ENCODE peak calls at places on chromosomes 16 and 17, in four cellular contexts. J is RWPE1, H is body of pancreas, B is NB4. P is an unnamed sample.

GRCh38 chr16:75579435-75579834 is 13.3 kb downstream of the GABARAPL2 start:
- DNase-seq in B (no peak), J (no peak), H (no peak), P (no peak)

GRCh38 chr17:29042679-29043538 is at the start of gene PIPOX:
- DNase-seq in H (peak), B (peak), J (no peak), P (peak)

GRCh38 chr17:78276098-78276497 is 44.7 kb downstream of the TMEM235 start:
- DNase-seq in H (no peak), B (no peak), J (no peak), P (no peak)

GRCh38 chr16:71851726-71852125 is 6.0 kb downstream of the ATXN1L start:
- DNase-seq in H (no peak), J (no peak), B (no peak), P (no peak)

GRCh38 chr17:47694018-47694817 is at the start of gene TBKBP1:
- DNase-seq in H (peak), J (no peak), B (peak), P (no peak)

GRCh38 chr16:15765880-15766279 is 90.9 kb downstream of the MYH11 start:
- DNase-seq in B (peak), J (peak), H (peak), P (peak)

GRCh38 chr16:53945996-53946395 is 242.0 kb downstream of the FTO start:
- DNase-seq in B (peak), J (peak), H (peak), P (peak)

GRCh38 chr17:1494736-1495253 is 2.3 kb upstream of the MYO1C start:
- DNase-seq in J (no peak), H (no peak), B (no peak), P (no peak)

GRCh38 chr16:89560413-89561194 is at the start of gene RPL13:
- DNase-seq in B (peak), J (peak), H (peak), P (peak)

GRCh38 chr16:87044031-87044380 is 273.2 kb downstream of the C16orf95 start:
- DNase-seq in B (no peak), J (no peak), H (no peak), P (no peak)

GRCh38 chr16:57984443-57985203 is 13.7 kb upstream of the CNGB1 start:
- DNase-seq in B (peak), H (peak), J (peak), P (no peak)

GRCh38 chr16:54324716-54325115 is 38.1 kb upstream of the IRX3 start:
- DNase-seq in B (no peak), J (no peak), H (no peak), P (no peak)

GRCh38 chr17:75909051-75909811 is 4.5 kb upstream of the MRPL38 start:
- DNase-seq in J (no peak), B (no peak), H (no peak), P (no peak)

GRCh38 chr16:71479420-71479819 is 9.7 kb downstream of the ZNF19 start:
- DNase-seq in B (peak), H (no peak), J (no peak), P (peak)

GRCh38 chr16:85536073-85536410 is 77.1 kb upstream of the GSE1 start:
- DNase-seq in J (no peak), H (peak), B (peak), P (no peak)

GRCh38 chr17:2996208-2996855 is 67.1 kb downstream of the OR1D5 start:
- DNase-seq in B (no peak), H (peak), J (no peak), P (no peak)

GRCh38 chr17:36611345-36612072 is 10.1 kb downstream of the MRM1 start:
- DNase-seq in J (peak), B (no peak), H (no peak), P (no peak)

GRCh38 chr17:80316431-80316830 is 55.8 kb downstream of the RNF213 start:
- DNase-seq in B (no peak), J (no peak), H (no peak), P (no peak)

GRCh38 chr16:84339316-84339715 is 29.0 kb upstream of the ATP2C2 start:
- DNase-seq in H (no peak), J (no peak), B (no peak), P (no peak)